ENCODE peak calls at places on chromosome 6, in ten cellular contexts. E is H9; Z is nephron progenitor cell; V is CD8-positive, alpha-beta T cell; X is cardiac muscle cell; H is NCI-H187 treated with DMSO at 0.1 percent for 48 hours; F is sigmoid colon; C is RWPE1; O is cardiac septum; T is kidney glomerular epithelial cell. B is an unnamed sample.

GRCh38 chr6:122696079-122696478 is 83.4 kb upstream of the FABP7 start:
- DNase-seq in E (no peak), Z (no peak), V (no peak), X (peak; percentile 27), H (no peak), F (no peak), C (peak; percentile 32), O (no peak), T (peak; percentile 89), B (no peak)

GRCh38 chr6:154447929-154448328 is 62.6 kb downstream of the CNKSR3 start:
- DNase-seq in E (no peak), Z (no peak), V (no peak), X (peak; percentile 79), H (no peak), F (no peak), C (no peak), O (no peak), T (no peak), B (no peak)

GRCh38 chr6:118589186-118589585 is 41.1 kb downstream of the PLN start:
- DNase-seq in E (no peak), Z (no peak), V (no peak), X (peak; percentile 16), H (no peak), F (no peak), C (no peak), O (no peak), T (no peak), B (no peak)

GRCh38 chr6:165889636-165890403 is 226.8 kb upstream of the PDE10A start:
- DNase-seq in E (peak; percentile 69), Z (peak; percentile 48), V (no peak), X (peak; percentile 72), H (no peak), F (no peak), C (peak; percentile 31), O (no peak), T (peak; percentile 41), B (no peak)

GRCh38 chr6:33929575-33930288 is 125.9 kb upstream of the MLN start:
- DNase-seq in E (no peak), Z (peak; percentile 26), V (no peak), X (no peak), H (peak; percentile 53), F (no peak), C (no peak), O (no peak), T (no peak), B (no peak)

GRCh38 chr6:7042056-7042653 is 65.6 kb upstream of the RREB1 start:
- DNase-seq in E (no peak), Z (no peak), V (no peak), X (peak; percentile 44), H (no peak), F (no peak), C (no peak), O (no peak), T (no peak), B (no peak)

GRCh38 chr6:96391776-96392175 is 129.8 kb upstream of the UFL1 start:
- DNase-seq in E (peak; percentile 86), Z (peak; percentile 56), V (no peak), X (no peak), H (peak; percentile 86), F (no peak), C (no peak), O (no peak), T (no peak), B (no peak)

GRCh38 chr6:148867851-148868250 is 121.0 kb downstream of the UST start:
- DNase-seq in E (no peak), Z (no peak), V (no peak), X (no peak), H (no peak), F (no peak), C (peak; percentile 17), O (no peak), T (no peak), B (no peak)

GRCh38 chr6:88633782-88634181 is 329.6 kb downstream of the RNGTT start:
- DNase-seq in E (no peak), Z (no peak), V (no peak), X (no peak), H (no peak), F (no peak), C (no peak), O (no peak), T (no peak), B (no peak)

GRCh38 chr6:111551521-111552231 is 54.0 kb downstream of the TRAF3IP2 start:
- DNase-seq in E (no peak), Z (peak; percentile 15), V (no peak), X (no peak), H (peak; percentile 97), F (no peak), C (no peak), O (no peak), T (no peak), B (no peak)

GRCh38 chr6:19964115-19964514 is 126.9 kb downstream of the ID4 start:
- DNase-seq in E (no peak), Z (no peak), V (no peak), X (no peak), H (no peak), F (no peak), C (no peak), O (no peak), T (no peak), B (no peak)

GRCh38 chr6:26432622-26433021 is 7.7 kb upstream of the BTN3A3 start:
- DNase-seq in E (no peak), Z (no peak), V (no peak), X (peak; percentile 39), H (no peak), F (no peak), C (no peak), O (no peak), T (no peak), B (no peak)

B was measured in chondrocyte.